ENCODE peak calls at places on chromosome 11, in nine cellular contexts. D, V, Z, R, K, Q, I, X and F are unnamed samples.

GRCh38 chr11:132913295-132913694 is 619.0 kb downstream of the OPCML start:
- DNase-seq in D (no peak), V (no peak), Z (no peak), R (no peak), K (no peak), Q (no peak), I (no peak), X (no peak), F (no peak)

GRCh38 chr11:45457649-45458048 is 171.5 kb upstream of the SYT13 start:
- DNase-seq in D (peak), V (peak), Z (no peak), R (no peak), K (no peak), Q (no peak), I (peak), X (peak), F (peak)

GRCh38 chr11:12864316-12865156 is 144.6 kb upstream of the RASSF10 start:
- DNase-seq in D (peak), V (peak), Z (no peak), R (peak), K (no peak), Q (no peak), I (peak), X (peak), F (no peak)

GRCh38 chr11:62922189-62922589 is 1.0 kb upstream of the CHRM1 start:
- DNase-seq in D (no peak), V (no peak), Z (no peak), R (no peak), K (no peak), Q (no peak), I (no peak), X (no peak), F (no peak)

GRCh38 chr11:19853016-19853415 is 140.4 kb downstream of the NAV2 start:
- DNase-seq in D (peak), V (no peak), Z (no peak), R (no peak), K (no peak), Q (no peak), I (peak), X (no peak), F (no peak)

GRCh38 chr11:1310772-1311468 is 1.5 kb upstream of the TOLLIP start:
- DNase-seq in D (no peak), V (no peak), Z (no peak), R (no peak), K (no peak), Q (peak), I (no peak), X (no peak), F (no peak)

GRCh38 chr11:117045196-117045595 is 53.0 kb downstream of the SIK3 start:
- DNase-seq in D (peak), V (no peak), Z (no peak), R (no peak), K (no peak), Q (no peak), I (no peak), X (no peak), F (peak)

GRCh38 chr11:115408036-115408911 is 95.9 kb downstream of the CADM1 start:
- DNase-seq in D (peak), V (no peak), Z (no peak), R (no peak), K (no peak), Q (no peak), I (no peak), X (peak), F (peak)

GRCh38 chr11:1573077-1573846 is 1.2 kb upstream of the DUSP8 start:
- DNase-seq in D (no peak), V (no peak), Z (peak), R (no peak), K (peak), Q (peak), I (no peak), X (no peak), F (no peak)

GRCh38 chr11:122159861-122160260 is 43.8 kb upstream of the BLID start:
- DNase-seq in D (no peak), V (no peak), Z (no peak), R (peak), K (no peak), Q (no peak), I (no peak), X (no peak), F (no peak)

GRCh38 chr11:6270584-6271246 is 11.1 kb downstream of the CCKBR start:
- DNase-seq in D (no peak), V (no peak), Z (no peak), R (no peak), K (no peak), Q (no peak), I (no peak), X (no peak), F (no peak)

GRCh38 chr11:45267660-45268340 is 18.3 kb downstream of the SYT13 start:
- DNase-seq in D (no peak), V (no peak), Z (no peak), R (peak), K (no peak), Q (no peak), I (no peak), X (no peak), F (no peak)

GRCh38 chr11:118703563-118704106 is 24.2 kb upstream of the TREH start:
- DNase-seq in D (no peak), V (no peak), Z (no peak), R (no peak), K (peak), Q (no peak), I (no peak), X (no peak), F (no peak)

GRCh38 chr11:115623021-115623451 is 118.8 kb upstream of the CADM1 start:
- DNase-seq in D (peak), V (peak), Z (no peak), R (no peak), K (peak), Q (no peak), I (peak), X (peak), F (peak)